ENCODE peak calls at places on chromosomes 12 and 14, in six cellular contexts. P is esophagus squamous epithelium, Q is K562, M is Peyer's patch, O is thyroid gland, F is breast epithelium. C is an unnamed sample.

GRCh38 chr14:98903371-98903770 is 368.6 kb downstream of the BCL11B start:
- DNase-seq in P (no peak), Q (no peak), M (no peak), O (peak), F (peak), C (no peak)

GRCh38 chr14:22871962-22872832 is 657 bp downstream of the LRP10 start:
- DNase-seq in P (no peak), Q (peak), M (peak), O (peak), F (peak), C (peak)

GRCh38 chr12:121576851-121577391 is 3.9 kb downstream of the KDM2B start:
- DNase-seq in P (no peak), Q (peak), M (no peak), O (peak), F (no peak), C (no peak)

GRCh38 chr14:23095196-23096108 is at the start of gene C14orf119:
- DNase-seq in P (no peak), Q (peak), M (peak), O (peak), F (peak), C (peak)

GRCh38 chr14:98633380-98633779 is 638.6 kb downstream of the BCL11B start:
- DNase-seq in P (no peak), Q (no peak), M (no peak), O (peak), F (peak), C (peak)

GRCh38 chr14:72894623-72895378 is 900 bp upstream of the DPF3 start:
- DNase-seq in P (no peak), Q (peak), M (peak), O (no peak), F (no peak), C (peak)

GRCh38 chr12:69151254-69151751 is 88.1 kb upstream of the CPSF6 start:
- DNase-seq in P (no peak), Q (no peak), M (no peak), O (no peak), F (no peak), C (no peak)

GRCh38 chr12:55652352-55652751 is 15.7 kb downstream of the OR10P1 start:
- DNase-seq in P (no peak), Q (no peak), M (no peak), O (no peak), F (no peak), C (no peak)

GRCh38 chr12:12081836-12082497 is 11.2 kb downstream of the BCL2L14 start:
- DNase-seq in P (no peak), Q (peak), M (peak), O (no peak), F (no peak), C (no peak)

GRCh38 chr14:38941485-38941884 is 161.6 kb downstream of the SEC23A start:
- DNase-seq in P (no peak), Q (no peak), M (no peak), O (no peak), F (no peak), C (no peak)

GRCh38 chr12:26787125-26787495 is 45.9 kb downstream of the ITPR2 start:
- DNase-seq in P (no peak), Q (peak), M (no peak), O (no peak), F (no peak), C (no peak)

GRCh38 chr14:23641915-23642588 is 5.9 kb downstream of the DHRS2 start:
- DNase-seq in P (no peak), Q (no peak), M (no peak), O (no peak), F (peak), C (no peak)

GRCh38 chr12:104280703-104281458 is 22.7 kb upstream of the EID3 start:
- DNase-seq in P (no peak), Q (peak), M (no peak), O (no peak), F (no peak), C (no peak)

GRCh38 chr12:88409257-88409656 is 171.0 kb downstream of the KITLG start:
- DNase-seq in P (no peak), Q (no peak), M (no peak), O (no peak), F (no peak), C (no peak)

GRCh38 chr14:24310666-24311604 is at the start of gene LTB4R:
- DNase-seq in P (no peak), Q (no peak), M (peak), O (peak), F (peak), C (peak)

GRCh38 chr14:87998414-87998813 is 5.4 kb upstream of the GALC start:
- DNase-seq in P (no peak), Q (peak), M (no peak), O (no peak), F (no peak), C (no peak)

GRCh38 chr14:20485900-20486299 is 16.7 kb downstream of the PNP start:
- DNase-seq in P (no peak), Q (no peak), M (no peak), O (no peak), F (no peak), C (no peak)

GRCh38 chr14:103520657-103521437 is 1.8 kb downstream of the CKB start:
- DNase-seq in P (no peak), Q (peak), M (peak), O (peak), F (peak), C (peak)

GRCh38 chr12:108729612-108730336 is 1.5 kb downstream of the CORO1C start:
- DNase-seq in P (no peak), Q (peak), M (no peak), O (no peak), F (no peak), C (no peak)

GRCh38 chr14:75249251-75249957 is 29.2 kb upstream of the FOS start:
- DNase-seq in P (no peak), Q (peak), M (peak), O (peak), F (no peak), C (peak)

GRCh38 chr12:124613151-124613585 is 45.8 kb upstream of the NCOR2 start:
- DNase-seq in P (no peak), Q (no peak), M (no peak), O (peak), F (no peak), C (no peak)

GRCh38 chr14:93811020-93811419 is 22.7 kb upstream of the PRIMA1 start:
- DNase-seq in P (no peak), Q (no peak), M (no peak), O (no peak), F (no peak), C (no peak)

GRCh38 chr12:89166525-89166934 is 185.8 kb downstream of the DUSP6 start:
- DNase-seq in P (no peak), Q (peak), M (no peak), O (no peak), F (no peak), C (no peak)

GRCh38 chr14:104445832-104446381 is 133.7 kb upstream of the C14orf180 start:
- DNase-seq in P (no peak), Q (no peak), M (peak), O (no peak), F (peak), C (no peak)

GRCh38 chr12:71731439-71732356 is 23.0 kb upstream of the RAB21 start:
- DNase-seq in P (no peak), Q (peak), M (peak), O (no peak), F (no peak), C (no peak)

GRCh38 chr12:113040722-113041168 is 15.8 kb upstream of the DTX1 start:
- DNase-seq in P (peak), Q (no peak), M (peak), O (peak), F (no peak), C (peak)

GRCh38 chr12:131856366-131857097 is 28.3 kb downstream of the MMP17 start:
- DNase-seq in P (no peak), Q (no peak), M (no peak), O (no peak), F (no peak), C (no peak)

GRCh38 chr12:42725839-42726238 is 136.3 kb upstream of the PRICKLE1 start:
- DNase-seq in P (no peak), Q (no peak), M (no peak), O (no peak), F (no peak), C (no peak)

GRCh38 chr14:20683896-20684661 is at the start of gene RNASE4:
- DNase-seq in P (peak), Q (peak), M (peak), O (peak), F (peak), C (peak)

GRCh38 chr14:61262082-61262481 is 19.1 kb downstream of the TMEM30B start:
- DNase-seq in P (no peak), Q (no peak), M (no peak), O (no peak), F (no peak), C (no peak)

GRCh38 chr14:95505030-95505589 is 11.3 kb downstream of the SYNE3 start:
- DNase-seq in P (no peak), Q (no peak), M (no peak), O (no peak), F (no peak), C (no peak)

GRCh38 chr14:75558440-75558839 is 20.0 kb upstream of the FLVCR2 start:
- DNase-seq in P (no peak), Q (no peak), M (no peak), O (no peak), F (no peak), C (no peak)

GRCh38 chr12:6946033-6946919 is 2.5 kb downstream of the C12orf57 start:
- DNase-seq in P (no peak), Q (peak), M (peak), O (peak), F (peak), C (peak)

GRCh38 chr14:77212933-77213656 is 31.5 kb downstream of the TMEM63C start:
- DNase-seq in P (no peak), Q (peak), M (peak), O (peak), F (no peak), C (peak)

GRCh38 chr12:3133410-3133793 is 56.2 kb downstream of the TSPAN9 start:
- DNase-seq in P (no peak), Q (no peak), M (no peak), O (no peak), F (no peak), C (no peak)

GRCh38 chr12:100926669-100927248 is 132.2 kb downstream of the ANO4 start:
- DNase-seq in P (no peak), Q (peak), M (peak), O (no peak), F (no peak), C (peak)

GRCh38 chr12:128387811-128388422 is 120.9 kb downstream of the TMEM132C start:
- DNase-seq in P (no peak), Q (peak), M (peak), O (no peak), F (no peak), C (peak)

GRCh38 chr12:123038486-123038885 is 58.0 kb downstream of the ARL6IP4 start:
- DNase-seq in P (no peak), Q (no peak), M (no peak), O (no peak), F (no peak), C (no peak)

GRCh38 chr14:102042699-102043098 is 44.1 kb downstream of the HSP90AA1 start:
- DNase-seq in P (no peak), Q (no peak), M (no peak), O (no peak), F (no peak), C (no peak)

GRCh38 chr12:68481181-68481941 is 129.3 kb upstream of the RAP1B start:
- DNase-seq in P (no peak), Q (no peak), M (no peak), O (no peak), F (no peak), C (no peak)

GRCh38 chr14:100679707-100680438 is 46.8 kb upstream of the DLK1 start:
- DNase-seq in P (no peak), Q (no peak), M (no peak), O (no peak), F (peak), C (peak)
- TF ChIP-seq CTCF in P (no peak), Q (no peak), M (no peak), O (no peak), F (no peak), C (no peak)

GRCh38 chr12:53052419-53053222 is 2.8 kb downstream of the TNS2 start:
- DNase-seq in P (no peak), Q (no peak), M (peak), O (peak), F (peak), C (peak)

GRCh38 chr12:53056296-53056695 is 6.4 kb downstream of the TNS2 start:
- DNase-seq in P (no peak), Q (no peak), M (no peak), O (no peak), F (no peak), C (no peak)

GRCh38 chr12:53053223-53054111 is 3.6 kb downstream of the TNS2 start:
- DNase-seq in P (no peak), Q (peak), M (peak), O (peak), F (peak), C (peak)

GRCh38 chr12:53055471-53056266 is 5.8 kb downstream of the TNS2 start:
- DNase-seq in P (no peak), Q (no peak), M (peak), O (no peak), F (peak), C (no peak)

DNA sequence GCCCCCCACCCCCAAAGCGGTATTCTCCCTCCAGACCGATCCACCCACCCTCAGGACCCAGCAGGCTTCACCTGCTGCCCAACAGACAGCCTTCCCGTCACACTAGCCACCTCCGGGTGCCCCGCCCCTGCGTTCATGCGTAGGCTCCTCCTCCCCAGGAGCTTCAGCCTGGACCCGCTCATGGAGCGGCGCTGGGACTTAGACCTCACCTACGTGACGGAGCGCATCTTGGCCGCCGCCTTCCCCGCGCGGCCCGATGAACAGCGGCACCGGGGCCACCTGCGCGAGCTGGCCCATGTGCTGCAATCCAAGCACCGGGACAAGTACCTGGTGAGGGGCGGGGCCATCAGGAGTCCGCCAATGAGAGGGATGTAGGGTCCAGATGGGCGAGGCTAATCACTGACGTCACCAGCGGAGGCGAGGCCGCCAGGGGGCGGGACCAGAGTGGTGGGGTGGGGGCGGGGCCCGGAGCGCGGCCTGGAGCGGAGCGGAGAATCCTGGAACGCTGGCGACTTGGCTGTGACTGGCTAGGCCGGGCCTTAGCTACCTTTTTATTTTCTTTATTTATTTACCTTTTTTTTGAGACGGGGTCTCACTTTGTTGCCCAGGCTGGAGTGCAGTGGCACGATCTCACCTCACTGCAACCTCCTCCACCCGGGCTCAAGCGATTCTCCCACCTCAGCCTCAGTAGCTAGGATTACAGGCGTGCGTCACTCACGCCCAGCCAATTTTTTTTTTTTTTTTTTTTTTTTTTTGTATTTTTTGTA is 4.4 kb downstream of the TNS2 start:
- DNase-seq in P (peak), Q (peak), M (peak), O (peak), F (peak), C (peak)
- TF ChIP-seq POLR2A in P (no peak), Q (peak), M (peak), O (peak), F (peak), C (peak)

GRCh38 chr12:75525263-75525662 is 13.9 kb upstream of the KRR1 start:
- DNase-seq in P (no peak), Q (no peak), M (no peak), O (no peak), F (no peak), C (no peak)
- H3K27ac ChIP-seq in P (no peak), Q (no peak), M (no peak), O (no peak), F (no peak), C (no peak)

DNA sequence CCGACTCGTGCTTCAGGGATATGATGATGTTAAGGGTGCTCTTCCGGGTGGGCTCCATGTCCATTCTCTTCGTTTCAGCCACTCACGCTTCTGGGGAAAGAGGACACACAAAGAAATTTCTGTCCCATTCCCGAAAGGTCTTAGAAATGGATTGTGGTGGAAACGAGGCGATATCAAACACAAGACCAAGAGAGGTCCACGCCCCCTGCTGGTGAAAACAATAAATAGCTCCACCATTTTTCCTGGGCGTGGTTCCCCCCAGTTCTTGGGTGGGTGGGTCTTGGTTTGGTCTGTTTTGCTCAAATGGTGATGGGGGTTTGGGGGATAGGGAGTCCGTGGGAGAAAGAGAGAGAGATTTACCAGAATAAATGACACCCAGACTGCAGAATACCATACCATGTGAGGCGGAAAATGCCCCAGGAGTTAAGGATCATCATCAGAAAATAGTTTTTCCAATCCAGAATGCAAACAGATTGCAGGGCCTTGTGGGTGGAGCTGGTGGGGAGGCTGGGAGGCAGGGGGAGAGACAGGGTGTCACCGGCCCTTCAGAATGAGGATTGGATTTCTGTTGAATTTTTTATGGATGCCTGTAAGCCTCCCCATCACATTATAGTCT is 55.6 kb downstream of the SRRM4 start:
- DNase-seq in P (no peak), Q (peak), M (no peak), O (peak), F (no peak), C (peak)
- TF ChIP-seq CTCF in P (peak), Q (peak), M (peak), O (peak), F (peak), C (peak)

DNA sequence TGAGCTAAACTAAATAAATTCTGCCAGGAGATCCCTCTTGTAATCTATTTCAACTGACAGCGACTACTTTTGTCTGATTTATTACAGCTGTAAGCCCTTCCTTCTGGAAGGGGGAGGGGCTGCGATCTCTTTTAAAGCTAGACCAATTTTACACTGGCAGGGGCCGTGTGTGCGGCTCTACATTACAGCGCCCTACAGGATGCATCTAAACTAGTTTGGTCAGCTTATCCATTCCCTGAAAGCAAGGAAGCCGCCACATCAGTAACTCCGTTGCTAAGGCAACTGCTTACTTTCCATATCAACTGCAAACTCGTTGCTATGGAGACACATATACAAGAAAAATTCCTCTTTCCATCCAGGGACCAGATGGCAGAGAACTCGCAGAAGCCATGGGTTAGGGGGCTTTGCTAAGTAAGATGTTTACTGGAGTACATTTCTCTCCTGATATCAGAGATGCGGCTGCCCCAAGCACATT is 17.4 kb downstream of the FOXN3 start:
- DNase-seq in P (no peak), Q (no peak), M (no peak), O (peak), F (no peak), C (peak)
- TF ChIP-seq POLR2A in P (no peak), Q (no peak), M (no peak), O (no peak), F (no peak), C (no peak)

GRCh38 chr12:19412844-19413243 is 26.4 kb upstream of the AEBP2 start:
- DNase-seq in P (no peak), Q (no peak), M (no peak), O (no peak), F (no peak), C (peak)
- H3K27ac ChIP-seq in P (no peak), Q (no peak), M (no peak), O (no peak), F (no peak), C (no peak)

GRCh38 chr12:49121047-49121696 is 10.0 kb downstream of the TUBA1B start:
- DNase-seq in P (no peak), Q (peak), M (peak), O (peak), F (no peak), C (peak)
- TF ChIP-seq CTCF in P (peak), Q (peak), M (peak), O (peak), F (peak), C (peak)

C was measured in body of pancreas.